ENCODE peak calls at places on chromosomes 3 and 15, in six cellular contexts. M, K, A, S, C and L are unnamed samples.

GRCh38 chr3:124510290-124510689 is 220.0 kb upstream of the UMPS start:
- DNase-seq in M (no peak), K (no peak), A (no peak), S (peak), C (no peak), L (no peak)

GRCh38 chr3:59412506-59412905 is 362.7 kb upstream of the CFAP20DC start:
- DNase-seq in M (no peak), K (no peak), A (no peak), S (peak), C (no peak), L (no peak)

GRCh38 chr3:27927882-27928281 is 205.8 kb upstream of the EOMES start:
- DNase-seq in M (no peak), K (no peak), A (no peak), S (no peak), C (no peak), L (no peak)

GRCh38 chr15:99985878-99986277 is 252.6 kb upstream of the LYSMD4 start:
- DNase-seq in M (no peak), K (no peak), A (no peak), S (no peak), C (no peak), L (no peak)

GRCh38 chr15:80893777-80894176 is 95.8 kb downstream of the MESD start:
- DNase-seq in M (no peak), K (no peak), A (no peak), S (peak), C (no peak), L (no peak)

GRCh38 chr3:52400275-52400793 is 44.6 kb downstream of the SEMA3G start:
- DNase-seq in M (no peak), K (no peak), A (no peak), S (no peak), C (no peak), L (no peak)

GRCh38 chr3:170038434-170039110 is 777 bp downstream of the GPR160 start:
- DNase-seq in M (no peak), K (peak), A (no peak), S (peak), C (peak), L (peak)

GRCh38 chr3:192892981-192893827 is 24.5 kb downstream of the MB21D2 start:
- DNase-seq in M (no peak), K (peak), A (no peak), S (peak), C (peak), L (no peak)

GRCh38 chr15:40878785-40879184 is 4.8 kb upstream of the RHOV start:
- DNase-seq in M (no peak), K (no peak), A (no peak), S (peak), C (peak), L (no peak)

GRCh38 chr3:34934660-34935059 is 704.7 kb upstream of the ARPP21 start:
- DNase-seq in M (no peak), K (no peak), A (no peak), S (no peak), C (no peak), L (no peak)

GRCh38 chr3:114998971-114999579 is 148.0 kb downstream of the ZBTB20 start:
- DNase-seq in M (no peak), K (no peak), A (no peak), S (no peak), C (no peak), L (no peak)

GRCh38 chr3:170558417-170558816 is 27.5 kb downstream of the SLC7A14 start:
- DNase-seq in M (no peak), K (no peak), A (no peak), S (no peak), C (no peak), L (peak)

GRCh38 chr3:36166477-36166876 is 213.8 kb upstream of the STAC start:
- DNase-seq in M (peak), K (no peak), A (no peak), S (peak), C (peak), L (no peak)

GRCh38 chr15:69718916-69719315 is 266.3 kb downstream of the RPLP1 start:
- DNase-seq in M (no peak), K (peak), A (no peak), S (no peak), C (no peak), L (no peak)

GRCh38 chr3:130783629-130784028 is 37.0 kb upstream of the PIK3R4 start:
- DNase-seq in M (no peak), K (no peak), A (peak), S (no peak), C (peak), L (peak)